ENCODE peak calls at places on chromosomes 12 and 14, in eight cellular contexts. V is uterus, Y is upper lobe of right lung, M is fibroblast of lung, H is colonic mucosa, Q is body of pancreas, I is AG04450, U is ascending aorta. T is an unnamed sample.

GRCh38 chr12:108352591-108352990 is 13.5 kb upstream of the CMKLR1 start:
- DNase-seq in V (no peak), Y (no peak), M (no peak), H (no peak), Q (no peak), I (no peak), U (no peak), T (no peak)

GRCh38 chr12:57772429-57773322 is at the start of gene EEF1AKMT3:
- DNase-seq in V (peak; percentile 63), Y (peak; percentile 85), M (peak; percentile 41), H (peak; percentile 81), Q (peak; percentile 81), I (no peak), U (peak; percentile 85), T (peak; percentile 33)

GRCh38 chr12:57755454-57756372 is 810 bp downstream of the MARCHF9 start:
- DNase-seq in V (no peak), Y (peak; percentile 81), M (no peak), H (peak; percentile 70), Q (peak; percentile 54), I (no peak), U (no peak), T (no peak)

GRCh38 chr12:54616933-54617535 is 17.7 kb downstream of the LACRT start:
- DNase-seq in V (no peak), Y (no peak), M (no peak), H (no peak), Q (no peak), I (no peak), U (no peak), T (no peak)

GRCh38 chr14:89033756-89034155 is 209.3 kb downstream of the TTC8 start:
- DNase-seq in V (no peak), Y (no peak), M (no peak), H (no peak), Q (peak; percentile 65), I (no peak), U (no peak), T (no peak)

GRCh38 chr14:31263485-31264133 is 56.0 kb upstream of the HECTD1 start:
- DNase-seq in V (peak; percentile 43), Y (no peak), M (peak; percentile 99), H (no peak), Q (peak; percentile 47), I (peak; percentile 99), U (peak; percentile 89), T (peak; percentile 99)

GRCh38 chr12:121534495-121535148 is 46.2 kb downstream of the KDM2B start:
- DNase-seq in V (no peak), Y (no peak), M (no peak), H (no peak), Q (no peak), I (no peak), U (no peak), T (no peak)

GRCh38 chr12:52820521-52820920 is 6.6 kb upstream of the KRT4 start:
- DNase-seq in V (no peak), Y (no peak), M (no peak), H (no peak), Q (no peak), I (no peak), U (no peak), T (no peak)

GRCh38 chr12:131356485-131356884 is 354.4 kb upstream of the SFSWAP start:
- DNase-seq in V (no peak), Y (no peak), M (no peak), H (no peak), Q (no peak), I (no peak), U (peak; percentile 15), T (no peak)

GRCh38 chr12:77099799-77100198 is 34.4 kb upstream of the E2F7 start:
- DNase-seq in V (no peak), Y (no peak), M (no peak), H (no peak), Q (no peak), I (no peak), U (no peak), T (no peak)

GRCh38 chr12:109613611-109614455 is 40.2 kb downstream of the MVK start:
- DNase-seq in V (no peak), Y (no peak), M (no peak), H (no peak), Q (no peak), I (no peak), U (no peak), T (no peak)

GRCh38 chr12:113961921-113962710 is 4.0 kb downstream of the RBM19 start:
- DNase-seq in V (no peak), Y (no peak), M (peak; percentile 35), H (no peak), Q (no peak), I (no peak), U (no peak), T (peak; percentile 24)

GRCh38 chr14:75812592-75812991 is 151.5 kb downstream of the TTLL5 start:
- DNase-seq in V (no peak), Y (no peak), M (no peak), H (no peak), Q (no peak), I (no peak), U (no peak), T (no peak)

GRCh38 chr14:77376380-77376770 is 519 bp downstream of the TMED8 start:
- DNase-seq in V (peak; percentile 21), Y (peak; percentile 70), M (peak; percentile 13), H (peak; percentile 34), Q (peak; percentile 5), I (no peak), U (peak; percentile 62), T (peak; percentile 7)

GRCh38 chr12:84604541-84604940 is 308.1 kb downstream of the SLC6A15 start:
- DNase-seq in V (no peak), Y (no peak), M (no peak), H (no peak), Q (no peak), I (no peak), U (no peak), T (no peak)

GRCh38 chr12:42484996-42485395 is 104.5 kb downstream of the PRICKLE1 start:
- DNase-seq in V (no peak), Y (no peak), M (no peak), H (no peak), Q (no peak), I (no peak), U (no peak), T (no peak)

GRCh38 chr12:87054225-87054624 is 798.0 kb upstream of the MGAT4C start:
- DNase-seq in V (no peak), Y (no peak), M (no peak), H (no peak), Q (no peak), I (no peak), U (no peak), T (no peak)

GRCh38 chr12:76860301-76860700 is 18.5 kb downstream of the CSRP2 start:
- DNase-seq in V (no peak), Y (no peak), M (no peak), H (no peak), Q (no peak), I (no peak), U (no peak), T (no peak)

GRCh38 chr12:91778091-91778819 is 367.4 kb downstream of the BTG1 start:
- DNase-seq in V (no peak), Y (no peak), M (peak; percentile 32), H (peak; percentile 20), Q (no peak), I (no peak), U (no peak), T (no peak)

GRCh38 chr14:68842298-68842697 is 49.4 kb upstream of the ZFP36L1 start:
- DNase-seq in V (peak; percentile 61), Y (no peak), M (peak; percentile 25), H (no peak), Q (no peak), I (no peak), U (no peak), T (no peak)
- H3K27ac ChIP-seq in V (peak overlapping the region; percentile 80), Y (no peak overlapping the region), M (no peak overlapping the region), H (no peak overlapping the region), Q (no peak overlapping the region), I (no peak overlapping the region), U (no peak overlapping the region), T (no peak overlapping the region)

GRCh38 chr12:49410833-49411232 is 43.6 kb downstream of the SPATS2 start:
- DNase-seq in V (no peak), Y (no peak), M (no peak), H (no peak), Q (no peak), I (no peak), U (no peak), T (no peak)
- TF ChIP-seq CTCF in V (no peak), Y (no peak), M (no peak), H (no peak), Q (no peak), I (no peak), U (no peak), T (no peak)

GRCh38 chr12:7787574-7788315 is 1.5 kb upstream of the NANOG start:
- DNase-seq in V (no peak), Y (no peak), M (peak; percentile 26), H (no peak), Q (peak; percentile 66), I (no peak), U (no peak), T (no peak)
- H3K27ac ChIP-seq in V (no peak overlapping the region), Y (no peak overlapping the region), M (no peak overlapping the region), H (no peak overlapping the region), Q (no peak overlapping the region), I (no peak overlapping the region), U (no peak overlapping the region), T (no peak overlapping the region)

GRCh38 chr14:96102071-96102856 is 63.1 kb downstream of the C14orf132 start:
- DNase-seq in V (no peak), Y (no peak), M (no peak), H (no peak), Q (no peak), I (no peak), U (no peak), T (no peak)

GRCh38 chr14:96103075-96103474 is 63.9 kb downstream of the C14orf132 start:
- DNase-seq in V (no peak), Y (no peak), M (no peak), H (no peak), Q (no peak), I (no peak), U (no peak), T (no peak)

GRCh38 chr14:96098309-96098998 is 59.3 kb downstream of the C14orf132 start:
- DNase-seq in V (no peak), Y (peak; percentile 73), M (peak; percentile 79), H (peak; percentile 51), Q (peak; percentile 65), I (peak; percentile 47), U (peak; percentile 66), T (no peak)

GRCh38 chr14:96098999-96099335 is 59.8 kb downstream of the C14orf132 start:
- DNase-seq in V (no peak), Y (no peak), M (no peak), H (no peak), Q (no peak), I (no peak), U (no peak), T (no peak)

DNA sequence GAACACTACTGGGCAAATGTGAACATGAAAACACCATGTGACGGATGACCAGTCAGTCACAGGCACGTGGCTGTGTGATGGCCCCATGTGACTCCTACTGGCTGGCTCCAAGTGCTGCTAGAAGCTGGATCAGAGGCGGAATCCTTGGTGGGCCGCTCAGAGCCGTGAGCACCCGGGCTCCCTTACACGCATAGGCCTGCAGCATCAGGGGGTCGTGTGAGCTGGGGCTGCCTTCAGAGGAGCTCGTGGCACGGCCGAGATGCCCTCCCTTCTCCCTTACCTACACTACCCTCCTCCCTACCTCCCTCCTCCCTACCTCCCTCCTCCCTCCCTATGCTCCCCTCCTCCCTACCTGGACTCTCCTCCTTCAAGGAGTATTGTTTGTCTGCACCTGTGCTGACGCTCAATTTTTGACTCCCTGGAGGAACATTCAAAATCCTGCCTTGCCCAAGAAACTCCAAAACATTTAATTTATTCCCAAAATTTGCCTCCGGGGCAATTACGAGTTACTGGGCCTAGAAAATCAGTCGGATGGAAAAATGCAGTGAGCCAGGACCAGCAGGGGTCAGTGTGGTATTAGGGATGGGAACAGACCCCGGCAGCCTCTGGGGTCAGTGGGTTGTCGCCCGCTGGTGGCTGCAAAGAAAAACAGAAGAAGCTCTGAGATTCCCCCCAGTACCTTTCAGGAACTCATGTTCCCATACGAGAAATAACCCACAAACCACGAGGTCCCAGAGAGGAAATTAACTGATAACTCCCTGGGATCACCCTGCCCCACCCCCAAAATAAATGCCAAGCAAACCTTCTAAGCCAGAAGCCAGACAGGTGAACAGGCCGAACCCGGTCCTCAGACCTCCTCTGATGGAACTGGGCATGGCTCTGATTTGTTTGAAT is 61.3 kb downstream of the C14orf132 start:
- DNase-seq in V (peak; percentile 78), Y (peak; percentile 80), M (peak; percentile 88), H (peak; percentile 85), Q (peak; percentile 86), I (peak; percentile 66), U (peak; percentile 76), T (peak; percentile 64)
- TF ChIP-seq CTCF in V (peak; percentile 95), Y (peak; percentile 88), M (peak; percentile 92), H (peak; percentile 77), Q (peak; percentile 88), I (peak; percentile 97), U (peak; percentile 57), T (peak; percentile 85)